ENCODE peak calls at places on chromosomes 16 and 17, in nine cellular contexts. V, J, K, Q, R, Y, L, U and P are unnamed samples.

GRCh38 chr16:1070084-1070987 is 2.2 kb upstream of the SSTR5 start:
- DNase-seq in U (no peak), Q (no peak), Y (no peak), L (no peak), K (no peak), R (no peak), J (no peak), V (peak; percentile 46), P (no peak)

GRCh38 chr16:88407807-88408206 is 25.0 kb downstream of the ZNF469 start:
- DNase-seq in L (no peak), Q (no peak), R (no peak), J (no peak), U (no peak), V (no peak), Y (no peak), K (no peak), P (no peak)

GRCh38 chr17:17125136-17126084 is 80.7 kb downstream of the PLD6 start:
- DNase-seq in L (no peak), Q (no peak), K (no peak), V (peak; percentile 47), R (no peak), U (no peak), J (no peak), Y (peak; percentile 34), P (no peak)

GRCh38 chr17:44081681-44082080 is 11.1 kb downstream of the G6PC3 start:
- DNase-seq in V (no peak), U (no peak), K (no peak), J (no peak), L (no peak), Q (no peak), Y (no peak), R (no peak), P (no peak)

GRCh38 chr17:62980842-62981241 is 14.8 kb downstream of the TANC2 start:
- DNase-seq in L (no peak), K (no peak), Q (no peak), R (no peak), V (no peak), J (no peak), U (no peak), Y (no peak), P (no peak)

GRCh38 chr17:56083475-56083874 is 69.8 kb upstream of the ANKFN1 start:
- DNase-seq in R (no peak), Q (peak; percentile 62), V (no peak), L (no peak), K (no peak), Y (no peak), J (no peak), U (no peak), P (no peak)

GRCh38 chr17:38539386-38539785 is 66.4 kb downstream of the SRCIN1 start:
- DNase-seq in U (no peak), K (no peak), L (no peak), J (no peak), Q (no peak), Y (no peak), R (no peak), V (no peak), P (no peak)

GRCh38 chr16:3256146-3256875 is at the start of gene MEFV:
- DNase-seq in V (peak; percentile 28), R (no peak), U (no peak), K (no peak), Y (no peak), Q (no peak), L (no peak), J (no peak), P (peak; percentile 38)

GRCh38 chr17:81537343-81537855 is 9.2 kb downstream of the FSCN2 start:
- DNase-seq in R (peak; percentile 86), Y (no peak), Q (peak; percentile 66), U (no peak), L (no peak), V (no peak), J (no peak), K (peak; percentile 77), P (no peak)

GRCh38 chr17:65530985-65531507 is 30.4 kb downstream of the AXIN2 start:
- DNase-seq in U (peak; percentile 62), K (no peak), Y (peak; percentile 94), J (peak; percentile 32), R (no peak), L (no peak), V (peak; percentile 89), Q (peak; percentile 48), P (no peak)

GRCh38 chr16:49376206-49376605 is 2.6 kb downstream of the C16orf78 start:
- DNase-seq in L (no peak), V (no peak), K (no peak), J (no peak), U (no peak), Y (no peak), R (no peak), Q (no peak), P (no peak)

GRCh38 chr16:49378238-49378637 is 4.6 kb downstream of the C16orf78 start:
- DNase-seq in Y (no peak), L (no peak), K (no peak), U (no peak), R (no peak), Q (no peak), J (no peak), V (no peak), P (no peak)

GRCh38 chr16:49382916-49383315 is 9.3 kb downstream of the C16orf78 start:
- DNase-seq in K (no peak), Q (no peak), J (no peak), R (peak; percentile 77), L (no peak), U (no peak), V (no peak), Y (no peak), P (no peak)

GRCh38 chr16:49377196-49377755 is 3.7 kb downstream of the C16orf78 start:
- DNase-seq in Y (no peak), U (no peak), V (no peak), R (no peak), Q (no peak), L (no peak), K (no peak), J (no peak), P (no peak)

DNA sequence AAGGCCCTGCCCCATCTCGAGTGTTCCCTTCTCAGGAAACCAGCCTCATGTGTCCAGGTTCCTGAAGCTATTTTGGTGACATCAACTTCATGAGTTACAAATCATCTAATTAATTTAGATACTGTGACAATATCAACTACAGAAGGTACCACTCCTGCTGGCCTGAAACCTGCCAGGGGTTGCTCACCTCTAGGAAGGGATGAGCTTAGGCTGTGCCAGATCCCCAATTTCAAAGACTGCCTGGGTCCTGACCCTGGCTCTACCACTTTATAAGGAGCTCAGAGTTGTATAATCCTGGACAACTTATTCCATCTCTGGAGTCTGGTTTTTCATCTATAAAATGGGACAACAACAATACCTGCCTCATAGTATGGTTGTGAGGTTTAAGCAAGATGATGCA is 5.2 kb downstream of the C16orf78 start:
- DNase-seq in Q (no peak), Y (no peak), L (no peak), J (no peak), V (no peak), R (no peak), K (no peak), U (no peak), P (no peak)
- H3K4me3 ChIP-seq in Q (no peak overlapping the region), Y (no peak overlapping the region), L (no peak overlapping the region), J (no peak overlapping the region), V (no peak overlapping the region), R (no peak overlapping the region), K (no peak overlapping the region), U (no peak overlapping the region), P (no peak overlapping the region)

GRCh38 chr16:50244504-50245416 is 21.6 kb upstream of the ADCY7 start:
- DNase-seq in V (no peak), Q (no peak), R (peak; percentile 75), Y (no peak), L (no peak), K (no peak), U (no peak), J (no peak), P (peak; percentile 54)

GRCh38 chr16:50244140-50244503 is 22.2 kb upstream of the ADCY7 start:
- DNase-seq in Y (no peak), L (no peak), Q (no peak), K (no peak), R (no peak), V (no peak), U (peak; percentile 38), J (no peak), P (peak; percentile 80)

GRCh38 chr16:50246299-50247122 is 19.8 kb upstream of the ADCY7 start:
- DNase-seq in Y (no peak), V (no peak), Q (peak; percentile 73), R (peak; percentile 66), K (no peak), L (no peak), J (no peak), U (no peak), P (no peak)

GRCh38 chr16:50247123-50247905 is 19.0 kb upstream of the ADCY7 start:
- DNase-seq in J (no peak), V (no peak), Q (no peak), R (no peak), L (no peak), U (no peak), K (no peak), Y (no peak), P (no peak)

GRCh38 chr16:50245417-50246298 is 20.7 kb upstream of the ADCY7 start:
- DNase-seq in L (no peak), V (peak; percentile 31), J (no peak), Y (peak; percentile 71), Q (peak; percentile 77), K (peak; percentile 81), U (peak; percentile 47), R (peak; percentile 48), P (peak; percentile 92)
- TF ChIP-seq CTCF in L (peak; percentile 55), V (peak; percentile 4), J (peak; percentile 52), Y (no peak), Q (no peak), K (peak; percentile 73), U (no peak), R (no peak), P (no peak)

GRCh38 chr17:42984486-42984885 is 4.1 kb downstream of the RUNDC1 start:
- DNase-seq in K (no peak), V (no peak), Y (no peak), U (no peak), Q (no peak), L (no peak), J (no peak), R (no peak), P (no peak)

GRCh38 chr17:42982266-42982665 is 1.9 kb downstream of the RUNDC1 start:
- DNase-seq in J (no peak), L (no peak), Y (no peak), U (no peak), Q (no peak), R (no peak), K (no peak), V (no peak), P (no peak)

GRCh38 chr17:42989146-42989545 is 8.8 kb downstream of the RUNDC1 start:
- DNase-seq in L (no peak), Y (no peak), Q (no peak), R (no peak), K (no peak), U (no peak), V (no peak), J (no peak), P (no peak)

GRCh38 chr17:42980766-42981397 is 517 bp downstream of the RUNDC1 start:
- DNase-seq in V (peak; percentile 59), L (peak; percentile 24), R (peak; percentile 82), Y (peak; percentile 39), Q (peak; percentile 77), K (peak; percentile 76), J (peak; percentile 27), U (peak; percentile 54), P (peak; percentile 72)

GRCh38 chr17:42985225-42985624 is 4.9 kb downstream of the RUNDC1 start:
- DNase-seq in U (no peak), Q (no peak), Y (no peak), L (no peak), J (no peak), V (no peak), R (no peak), K (no peak), P (no peak)
- H3K4me3 ChIP-seq in U (no peak overlapping the region), Q (no peak overlapping the region), Y (no peak overlapping the region), L (no peak overlapping the region), J (no peak overlapping the region), V (no peak overlapping the region), R (no peak overlapping the region), K (no peak overlapping the region), P (no peak overlapping the region)

GRCh38 chr16:84048306-84048705 is 5.7 kb upstream of the SLC38A8 start:
- DNase-seq in Q (no peak), J (no peak), L (no peak), Y (no peak), V (no peak), K (no peak), R (peak; percentile 66), U (no peak), P (peak; percentile 29)
- TF ChIP-seq CTCF in Q (no peak), J (no peak), L (no peak), Y (no peak), V (peak; percentile 26), K (no peak), R (peak; percentile 60), U (peak; percentile 30), P (peak; percentile 60)